ENCODE peak calls at places on chromosomes 6 and 20, in ten cellular contexts. D is brain microvascular endothelial cell; A is H9; J is aorta; I is MM.1S; T is CD8-positive, alpha-beta memory T cell; E is SK-N-SH; W is esophagus squamous epithelium; L is HCT116; Z is body of pancreas. O is an unnamed sample.

GRCh38 chr6:113137411-113137810 is 719.7 kb upstream of the MARCKS start:
- DNase-seq in D (no peak), A (no peak), J (peak), I (peak), T (no peak), E (no peak), W (no peak), L (no peak), Z (peak), O (peak)

GRCh38 chr6:89716532-89716931 is 78.0 kb upstream of the LYRM2 start:
- DNase-seq in D (no peak), A (no peak), J (no peak), I (no peak), T (no peak), E (no peak), W (no peak), L (no peak), Z (no peak), O (no peak)

GRCh38 chr6:24899647-24900325 is 36.0 kb downstream of the RIPOR2 start:
- DNase-seq in D (no peak), A (no peak), J (no peak), I (no peak), T (no peak), E (no peak), W (no peak), L (no peak), Z (no peak), O (no peak)

GRCh38 chr20:47417245-47418060 is 61.0 kb upstream of the ZMYND8 start:
- DNase-seq in D (no peak), A (no peak), J (no peak), I (no peak), T (no peak), E (no peak), W (no peak), L (no peak), Z (no peak), O (no peak)

GRCh38 chr20:41334036-41334435 is 6.6 kb upstream of the LPIN3 start:
- DNase-seq in D (no peak), A (no peak), J (no peak), I (no peak), T (no peak), E (no peak), W (no peak), L (no peak), Z (no peak), O (no peak)

GRCh38 chr6:161100072-161100471 is 108.5 kb downstream of the MAP3K4 start:
- DNase-seq in D (no peak), A (no peak), J (no peak), I (no peak), T (no peak), E (no peak), W (no peak), L (no peak), Z (no peak), O (no peak)

GRCh38 chr20:855466-856360 is 22.2 kb downstream of the FAM110A start:
- DNase-seq in D (no peak), A (no peak), J (peak), I (no peak), T (no peak), E (no peak), W (no peak), L (no peak), Z (no peak), O (no peak)

GRCh38 chr6:34511923-34512737 is 44.0 kb downstream of the SPDEF start:
- DNase-seq in D (no peak), A (no peak), J (peak), I (no peak), T (no peak), E (no peak), W (no peak), L (no peak), Z (no peak), O (no peak)

GRCh38 chr20:35988910-35989463 is 20.6 kb downstream of the CNBD2 start:
- DNase-seq in D (no peak), A (no peak), J (no peak), I (no peak), T (no peak), E (no peak), W (no peak), L (no peak), Z (no peak), O (no peak)

GRCh38 chr6:90941885-90942284 is 355.0 kb upstream of the MAP3K7 start:
- DNase-seq in D (no peak), A (no peak), J (no peak), I (no peak), T (no peak), E (no peak), W (no peak), L (no peak), Z (no peak), O (no peak)

DNA sequence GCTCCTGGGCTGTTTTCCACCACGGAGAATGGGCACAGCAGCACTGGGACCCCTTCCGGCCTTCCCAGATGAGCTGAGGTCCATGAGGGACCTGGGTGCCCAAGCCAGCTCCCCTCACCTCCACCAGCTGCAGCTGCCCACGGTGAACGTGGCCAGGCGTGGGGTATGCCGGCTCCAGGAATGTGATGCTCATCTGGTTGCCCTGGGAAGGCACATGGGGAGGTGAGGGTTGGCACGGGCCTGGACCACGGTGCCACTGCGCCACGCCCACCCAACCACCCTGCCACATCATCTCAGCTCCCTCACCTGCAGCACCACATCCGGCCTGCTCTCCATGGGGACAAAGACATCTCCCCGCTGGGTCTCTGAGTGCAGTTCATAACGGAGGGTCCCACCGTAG is 23.8 kb downstream of the ADRM1 start:
- DNase-seq in D (no peak), A (no peak), J (no peak), I (no peak), T (no peak), E (no peak), W (no peak), L (no peak), Z (no peak), O (no peak)
- H3K27ac ChIP-seq in D (no peak), A (no peak), J (no peak), I (no peak), T (no peak), E (no peak), W (no peak), L (no peak), Z (no peak), O (no peak)

GRCh38 chr6:143929975-143930374 is 65.7 kb downstream of the ZC2HC1B start:
- DNase-seq in D (no peak), A (no peak), J (no peak), I (no peak), T (no peak), E (no peak), W (no peak), L (no peak), Z (no peak), O (no peak)
- H3K27ac ChIP-seq in D (no peak), A (no peak), J (no peak), I (no peak), T (no peak), E (no peak), W (no peak), L (no peak), Z (no peak), O (no peak)

GRCh38 chr6:12485837-12486236 is 195.7 kb downstream of the EDN1 start:
- DNase-seq in D (no peak), A (no peak), J (no peak), I (no peak), T (no peak), E (no peak), W (no peak), L (no peak), Z (no peak), O (no peak)

GRCh38 chr6:12493446-12493845 is 203.3 kb downstream of the EDN1 start:
- DNase-seq in D (no peak), A (no peak), J (no peak), I (no peak), T (no peak), E (no peak), W (no peak), L (no peak), Z (no peak), O (no peak)

GRCh38 chr6:12494161-12494560 is 204.0 kb downstream of the EDN1 start:
- DNase-seq in D (no peak), A (no peak), J (no peak), I (no peak), T (no peak), E (no peak), W (no peak), L (no peak), Z (no peak), O (no peak)

GRCh38 chr6:12490904-12491571 is 200.9 kb downstream of the EDN1 start:
- DNase-seq in D (peak), A (no peak), J (no peak), I (no peak), T (no peak), E (no peak), W (no peak), L (no peak), Z (no peak), O (no peak)

GRCh38 chr6:12490376-12490903 is 200.3 kb downstream of the EDN1 start:
- DNase-seq in D (no peak), A (no peak), J (no peak), I (no peak), T (no peak), E (no peak), W (no peak), L (no peak), Z (no peak), O (no peak)
- H3K27ac ChIP-seq in D (peak), A (no peak), J (peak), I (no peak), T (no peak), E (peak), W (no peak), L (no peak), Z (peak), O (no peak)

GRCh38 chr6:28172006-28172405 is 30.3 kb downstream of the ZKSCAN8 start:
- DNase-seq in D (no peak), A (no peak), J (no peak), I (no peak), T (no peak), E (no peak), W (no peak), L (no peak), Z (no peak), O (no peak)

GRCh38 chr6:28182255-28182654 is 40.6 kb downstream of the ZKSCAN8 start:
- DNase-seq in D (no peak), A (no peak), J (no peak), I (no peak), T (no peak), E (no peak), W (no peak), L (no peak), Z (no peak), O (no peak)

GRCh38 chr6:28171271-28171670 is 29.6 kb downstream of the ZKSCAN8 start:
- DNase-seq in D (no peak), A (no peak), J (no peak), I (no peak), T (no peak), E (no peak), W (no peak), L (no peak), Z (no peak), O (no peak)

GRCh38 chr6:28176373-28176772 is 34.7 kb downstream of the ZKSCAN8 start:
- DNase-seq in D (no peak), A (no peak), J (no peak), I (no peak), T (no peak), E (no peak), W (no peak), L (no peak), Z (no peak), O (no peak)
- H3K27ac ChIP-seq in D (no peak), A (no peak), J (no peak), I (no peak), T (no peak), E (no peak), W (no peak), L (no peak), Z (no peak), O (no peak)

DNA sequence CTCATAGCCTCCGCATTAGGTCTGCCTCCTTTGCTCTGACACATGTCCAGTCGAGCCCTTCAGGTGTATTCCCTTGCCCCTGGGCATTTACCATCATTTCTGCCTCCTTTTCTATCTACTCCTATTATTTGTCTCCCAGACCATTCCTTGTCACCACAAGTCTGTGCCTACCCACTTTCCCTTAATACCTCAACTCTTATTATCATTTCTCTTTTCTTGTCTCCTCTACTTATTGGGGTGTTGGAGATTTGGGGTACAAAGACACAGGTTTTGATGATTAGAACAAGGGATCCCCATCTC is 1.4 kb downstream of the SYNGAP1 start:
- DNase-seq in D (no peak), A (no peak), J (no peak), I (no peak), T (no peak), E (no peak), W (no peak), L (no peak), Z (no peak), O (no peak)
- H3K27ac ChIP-seq in D (no peak), A (no peak), J (no peak), I (no peak), T (no peak), E (no peak), W (peak), L (no peak), Z (no peak), O (no peak)

DNA sequence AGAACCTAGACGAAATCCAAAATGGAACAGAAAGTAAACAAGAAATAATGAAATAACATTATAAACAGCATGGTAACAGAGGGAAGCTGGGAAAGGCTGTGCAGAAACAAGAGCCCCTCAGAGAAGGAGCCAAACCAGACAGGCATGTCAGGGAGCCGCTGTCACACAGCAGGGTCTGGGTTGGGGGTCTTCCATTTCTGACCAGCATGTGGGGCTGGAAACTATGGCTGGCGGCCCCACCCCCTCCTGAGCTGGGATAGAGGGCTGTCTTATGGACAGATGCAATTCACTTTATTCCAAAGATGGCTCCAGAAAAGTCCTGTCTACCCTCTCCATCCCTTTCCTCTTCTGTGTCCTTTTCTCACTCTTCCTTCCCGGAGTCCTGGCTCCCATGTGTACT is 27.3 kb downstream of the C6orf89 start:
- DNase-seq in D (no peak), A (no peak), J (no peak), I (no peak), T (no peak), E (no peak), W (no peak), L (no peak), Z (no peak), O (no peak)
- H3K27ac ChIP-seq in D (peak), A (no peak), J (no peak), I (no peak), T (no peak), E (peak), W (peak), L (no peak), Z (peak), O (peak)

GRCh38 chr6:16713597-16713996 is 47.7 kb downstream of the ATXN1 start:
- DNase-seq in D (no peak), A (no peak), J (no peak), I (no peak), T (no peak), E (no peak), W (no peak), L (no peak), Z (no peak), O (no peak)
- H3K27ac ChIP-seq in D (peak), A (no peak), J (peak), I (no peak), T (no peak), E (peak), W (peak), L (peak), Z (peak), O (peak)

O was measured in right lobe of liver.